ENCODE peak calls at places on chromosomes 3 and 15, in four cellular contexts. One of them, this sample, is unnamed.

GRCh38 chr15:78418681-78419080 is 19.3 kb upstream of the IREB2 start:
- DNase-seq in CD8-positive, alpha-beta memory T cell: no peak
- DNase-seq in psoas muscle: no peak
- DNase-seq in K562: no peak
- DNase-seq in this sample: no peak

GRCh38 chr3:134753999-134754742 is 40.9 kb upstream of the EPHB1 start:
- DNase-seq in K562: no peak
- DNase-seq in psoas muscle: no peak
- DNase-seq in CD8-positive, alpha-beta memory T cell: no peak
- DNase-seq in this sample: no peak

GRCh38 chr15:23074684-23075083 is 35.3 kb upstream of the TUBGCP5 start:
- DNase-seq in CD8-positive, alpha-beta memory T cell: no peak
- DNase-seq in K562: no peak
- DNase-seq in psoas muscle: no peak
- DNase-seq in this sample: no peak

GRCh38 chr3:12663311-12663935 is 494 bp downstream of the RAF1 start:
- DNase-seq in psoas muscle: peak; percentile 61
- DNase-seq in K562: peak; percentile 80
- DNase-seq in CD8-positive, alpha-beta memory T cell: peak; percentile 57
- DNase-seq in this sample: no peak

GRCh38 chr3:29718661-29719065 is 437.8 kb downstream of the RBMS3 start:
- DNase-seq in psoas muscle: no peak
- DNase-seq in K562: no peak
- DNase-seq in CD8-positive, alpha-beta memory T cell: no peak
- DNase-seq in this sample: no peak

GRCh38 chr3:125200731-125201139 is 11.8 kb downstream of the SLC12A8 start:
- DNase-seq in K562: no peak
- DNase-seq in CD8-positive, alpha-beta memory T cell: no peak
- DNase-seq in psoas muscle: no peak
- DNase-seq in this sample: no peak

GRCh38 chr15:74826372-74826819 is at the start of gene CPLX3:
- DNase-seq in psoas muscle: peak; percentile 34
- DNase-seq in CD8-positive, alpha-beta memory T cell: peak; percentile 28
- DNase-seq in K562: peak; percentile 87
- DNase-seq in this sample: no peak

GRCh38 chr3:122415104-122415744 is 638 bp downstream of the WDR5B start:
- DNase-seq in K562: peak; percentile 43
- DNase-seq in CD8-positive, alpha-beta memory T cell: peak; percentile 28
- DNase-seq in psoas muscle: peak; percentile 16
- DNase-seq in this sample: peak; percentile 13

GRCh38 chr15:67521770-67522568 is 1.0 kb downstream of the C15orf61 start:
- DNase-seq in psoas muscle: no peak
- DNase-seq in CD8-positive, alpha-beta memory T cell: no peak
- DNase-seq in K562: no peak
- DNase-seq in this sample: no peak

GRCh38 chr15:91855684-91856553 is 2.4 kb downstream of the SLCO3A1 start:
- DNase-seq in CD8-positive, alpha-beta memory T cell: no peak
- DNase-seq in K562: peak; percentile 15
- DNase-seq in psoas muscle: no peak
- DNase-seq in this sample: no peak

DNA sequence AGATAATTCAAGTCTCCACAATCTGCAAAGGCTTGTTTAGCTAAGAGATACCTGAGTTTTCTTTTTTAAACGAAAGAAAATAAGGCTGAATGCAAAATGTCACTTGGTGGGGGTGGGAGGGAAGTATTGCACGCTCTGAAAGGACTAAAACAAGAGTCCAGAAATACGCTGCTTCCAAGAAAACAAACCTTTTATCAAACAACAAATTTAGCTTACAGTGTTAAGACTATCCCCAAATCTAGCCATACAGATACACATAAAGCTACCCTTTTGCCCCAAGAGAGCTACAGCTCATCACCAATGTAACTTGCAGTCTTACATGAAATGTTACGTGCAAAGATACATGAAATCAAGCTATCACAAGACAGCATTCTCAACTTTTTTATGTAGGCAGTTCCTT is 522.5 kb downstream of the FOXP1 start:
- DNase-seq in CD8-positive, alpha-beta memory T cell: no peak
- DNase-seq in psoas muscle: no peak
- DNase-seq in K562: no peak
- DNase-seq in this sample: no peak
- H3K4me3 ChIP-seq in CD8-positive, alpha-beta memory T cell: peak overlapping the region; percentile 35
- H3K4me3 ChIP-seq in psoas muscle: peak overlapping the region; percentile 71
- H3K4me3 ChIP-seq in K562: no peak overlapping the region
- H3K4me3 ChIP-seq in this sample: no peak overlapping the region

GRCh38 chr15:42836251-42836650 is 84.3 kb downstream of the TTBK2 start:
- DNase-seq in CD8-positive, alpha-beta memory T cell: no peak
- DNase-seq in psoas muscle: no peak
- DNase-seq in K562: no peak
- DNase-seq in this sample: no peak
- H3K4me3 ChIP-seq in CD8-positive, alpha-beta memory T cell: no peak overlapping the region
- H3K4me3 ChIP-seq in psoas muscle: no peak overlapping the region
- H3K4me3 ChIP-seq in K562: no peak overlapping the region
- H3K4me3 ChIP-seq in this sample: no peak overlapping the region

GRCh38 chr3:169241928-169242751 is 421.4 kb downstream of the MECOM start:
- DNase-seq in K562: no peak
- DNase-seq in CD8-positive, alpha-beta memory T cell: no peak
- DNase-seq in psoas muscle: no peak
- DNase-seq in this sample: peak; percentile 70

GRCh38 chr3:169241575-169241927 is 422.0 kb downstream of the MECOM start:
- DNase-seq in psoas muscle: no peak
- DNase-seq in CD8-positive, alpha-beta memory T cell: no peak
- DNase-seq in K562: no peak
- DNase-seq in this sample: peak; percentile 31

GRCh38 chr3:169238562-169238961 is 424.9 kb downstream of the MECOM start:
- DNase-seq in psoas muscle: no peak
- DNase-seq in K562: no peak
- DNase-seq in CD8-positive, alpha-beta memory T cell: no peak
- DNase-seq in this sample: no peak

GRCh38 chr3:169240786-169241486 is 422.6 kb downstream of the MECOM start:
- DNase-seq in psoas muscle: no peak
- DNase-seq in CD8-positive, alpha-beta memory T cell: no peak
- DNase-seq in K562: no peak
- DNase-seq in this sample: no peak

GRCh38 chr3:169239756-169240155 is 423.8 kb downstream of the MECOM start:
- DNase-seq in psoas muscle: no peak
- DNase-seq in K562: no peak
- DNase-seq in CD8-positive, alpha-beta memory T cell: no peak
- DNase-seq in this sample: no peak
- H3K4me3 ChIP-seq in psoas muscle: no peak overlapping the region
- H3K4me3 ChIP-seq in K562: no peak overlapping the region
- H3K4me3 ChIP-seq in CD8-positive, alpha-beta memory T cell: no peak overlapping the region
- H3K4me3 ChIP-seq in this sample: no peak overlapping the region

GRCh38 chr15:65777053-65777452 is 15.0 kb downstream of the DENND4A start:
- DNase-seq in K562: no peak
- DNase-seq in psoas muscle: no peak
- DNase-seq in CD8-positive, alpha-beta memory T cell: no peak
- DNase-seq in this sample: no peak
- H3K4me3 ChIP-seq in K562: no peak overlapping the region
- H3K4me3 ChIP-seq in psoas muscle: no peak overlapping the region
- H3K4me3 ChIP-seq in CD8-positive, alpha-beta memory T cell: no peak overlapping the region
- H3K4me3 ChIP-seq in this sample: no peak overlapping the region

GRCh38 chr3:129026728-129027543 is 25.8 kb downstream of the EFCC1 start:
- DNase-seq in psoas muscle: peak; percentile 88
- DNase-seq in K562: peak; percentile 93
- DNase-seq in CD8-positive, alpha-beta memory T cell: peak; percentile 90
- DNase-seq in this sample: no peak
- H3K4me3 ChIP-seq in psoas muscle: peak overlapping the region; percentile 68
- H3K4me3 ChIP-seq in K562: peak overlapping the region; percentile 58
- H3K4me3 ChIP-seq in CD8-positive, alpha-beta memory T cell: peak overlapping the region; percentile 66
- H3K4me3 ChIP-seq in this sample: peak overlapping the region; percentile 30

DNA sequence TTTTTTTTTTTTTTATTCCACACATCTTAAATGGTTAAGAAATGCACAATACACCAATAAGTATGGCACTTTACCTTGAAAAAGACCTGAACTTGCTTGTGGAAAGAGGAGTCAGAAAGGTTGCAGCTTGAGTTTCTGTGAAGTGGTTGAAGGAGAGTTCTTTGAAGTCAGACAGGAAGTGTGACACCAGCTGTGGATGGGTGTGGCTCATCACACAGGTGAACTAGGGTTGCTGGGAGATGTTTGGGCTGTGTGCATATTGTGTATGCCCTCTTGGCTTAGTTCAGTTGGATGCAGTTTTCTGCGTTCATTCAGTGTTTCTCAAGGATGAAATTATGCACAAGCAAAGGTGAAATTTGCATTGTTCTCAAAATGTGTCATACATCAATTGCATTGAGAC is 6.3 kb downstream of the AEN start:
- DNase-seq in psoas muscle: no peak
- DNase-seq in CD8-positive, alpha-beta memory T cell: peak; percentile 57
- DNase-seq in K562: no peak
- DNase-seq in this sample: no peak
- H3K4me3 ChIP-seq in psoas muscle: no peak overlapping the region
- H3K4me3 ChIP-seq in CD8-positive, alpha-beta memory T cell: peak overlapping the region; percentile 32
- H3K4me3 ChIP-seq in K562: no peak overlapping the region
- H3K4me3 ChIP-seq in this sample: no peak overlapping the region

GRCh38 chr15:55893852-55894251 is 99.6 kb downstream of the NEDD4 start:
- DNase-seq in CD8-positive, alpha-beta memory T cell: no peak
- DNase-seq in psoas muscle: no peak
- DNase-seq in K562: no peak
- DNase-seq in this sample: no peak
- H3K4me3 ChIP-seq in CD8-positive, alpha-beta memory T cell: no peak overlapping the region
- H3K4me3 ChIP-seq in psoas muscle: peak overlapping the region; percentile 63
- H3K4me3 ChIP-seq in K562: no peak overlapping the region
- H3K4me3 ChIP-seq in this sample: no peak overlapping the region

DNA sequence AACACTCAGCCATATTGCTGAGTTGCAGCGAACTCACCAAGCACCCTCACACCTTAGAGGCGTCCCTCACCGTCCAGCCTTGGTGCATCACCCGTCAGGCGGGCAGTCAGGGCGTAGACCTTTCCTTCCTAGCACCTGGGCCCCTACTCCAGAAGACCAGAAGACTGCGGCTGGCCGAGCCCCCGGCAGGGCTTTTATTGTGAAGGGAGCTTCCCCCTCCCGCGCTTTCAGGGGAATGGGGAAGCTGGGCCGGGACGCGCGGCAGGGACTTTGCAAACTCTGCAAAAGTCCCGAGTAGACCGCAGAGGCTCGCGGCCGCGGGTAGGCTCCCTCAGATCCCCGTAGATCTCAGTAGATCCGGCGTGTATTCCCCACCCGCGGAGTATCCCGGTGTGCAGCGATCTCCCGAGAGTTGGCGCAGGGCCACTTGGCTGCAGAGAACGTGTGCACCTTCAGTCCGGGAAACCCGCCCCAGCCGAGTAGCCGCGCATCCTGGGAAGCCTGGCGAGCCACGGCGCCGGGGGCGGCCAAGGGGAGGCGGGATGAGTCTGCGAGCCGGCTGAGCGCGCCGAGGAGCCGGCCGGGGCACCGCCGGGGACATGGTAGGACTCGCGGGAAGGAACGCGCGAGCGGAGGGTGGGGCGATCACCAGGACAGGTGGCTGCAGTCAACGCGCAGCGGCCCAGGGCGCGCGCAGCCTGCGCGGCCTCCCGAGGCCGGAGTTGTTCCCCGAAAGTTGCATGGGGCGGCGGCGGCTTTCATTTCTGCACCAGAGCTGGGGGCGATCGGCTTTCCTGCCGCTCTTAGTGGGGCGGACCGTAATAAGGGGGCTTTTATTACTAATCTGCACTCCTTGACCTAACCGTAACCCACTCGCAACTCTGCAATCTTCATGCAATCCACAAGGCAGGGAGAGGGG is at the start of gene GASK1A:
- DNase-seq in psoas muscle: peak; percentile 66
- DNase-seq in CD8-positive, alpha-beta memory T cell: no peak
- DNase-seq in K562: no peak
- DNase-seq in this sample: no peak
- H3K4me3 ChIP-seq in psoas muscle: peak within 1 kb of the TSS; percentile 74
- H3K4me3 ChIP-seq in CD8-positive, alpha-beta memory T cell: peak within 1 kb of the TSS; percentile 19
- H3K4me3 ChIP-seq in K562: no peak within 1 kb of the TSS
- H3K4me3 ChIP-seq in this sample: peak within 1 kb of the TSS; percentile 39

GRCh38 chr15:73054417-73054963 is 2.2 kb downstream of the NEO1 start:
- DNase-seq in K562: no peak
- DNase-seq in psoas muscle: no peak
- DNase-seq in CD8-positive, alpha-beta memory T cell: no peak
- DNase-seq in this sample: no peak
- H3K4me3 ChIP-seq in K562: no peak overlapping the region
- H3K4me3 ChIP-seq in psoas muscle: peak overlapping the region; percentile 79
- H3K4me3 ChIP-seq in CD8-positive, alpha-beta memory T cell: no peak overlapping the region
- H3K4me3 ChIP-seq in this sample: no peak overlapping the region

GRCh38 chr3:138939563-138940241 is 7.2 kb downstream of the FOXL2 start:
- DNase-seq in psoas muscle: no peak
- DNase-seq in CD8-positive, alpha-beta memory T cell: no peak
- DNase-seq in K562: no peak
- DNase-seq in this sample: no peak
- H3K4me3 ChIP-seq in psoas muscle: no peak overlapping the region
- H3K4me3 ChIP-seq in CD8-positive, alpha-beta memory T cell: no peak overlapping the region
- H3K4me3 ChIP-seq in K562: no peak overlapping the region
- H3K4me3 ChIP-seq in this sample: no peak overlapping the region

This sample was measured in astrocyte of the cerebellum.